ENCODE peak calls at places on chromosomes 16 and 17, in five cellular contexts. U is SK-N-SH, V is astrocyte of the cerebellum, M is upper lobe of left lung, Z is foreskin fibroblast. Y is an unnamed sample.

GRCh38 chr16:71709231-71709781 is 15.2 kb downstream of the PHLPP2 start:
- DNase-seq in U (no peak), V (no peak), M (no peak), Z (peak), Y (peak)

GRCh38 chr16:84448444-84448843 is 56.0 kb downstream of the MEAK7 start:
- DNase-seq in U (no peak), V (no peak), M (no peak), Z (no peak), Y (no peak)

GRCh38 chr17:48046296-48046695 is 1.9 kb upstream of the NFE2L1 start:
- DNase-seq in U (no peak), V (no peak), M (no peak), Z (no peak), Y (no peak)

GRCh38 chr17:39722104-39722503 is 8.2 kb downstream of the MIEN1 start:
- DNase-seq in U (no peak), V (no peak), M (no peak), Z (no peak), Y (no peak)

GRCh38 chr16:8374586-8374985 is 215.7 kb downstream of the TMEM114 start:
- DNase-seq in U (no peak), V (no peak), M (no peak), Z (no peak), Y (no peak)

GRCh38 chr16:23071202-23072083 is 77.8 kb downstream of the USP31 start:
- DNase-seq in U (no peak), V (peak), M (peak), Z (no peak), Y (no peak)

GRCh38 chr16:81558444-81559175 is 114.0 kb downstream of the CMIP start:
- DNase-seq in U (no peak), V (no peak), M (peak), Z (no peak), Y (no peak)

GRCh38 chr17:10881959-10882358 is 44.1 kb upstream of the PIRT start:
- DNase-seq in U (no peak), V (no peak), M (no peak), Z (no peak), Y (no peak)

GRCh38 chr17:60947100-60947499 is 269.4 kb downstream of the BCAS3 start:
- DNase-seq in U (peak), V (no peak), M (no peak), Z (peak), Y (no peak)

GRCh38 chr17:2302740-2303277 is 776 bp downstream of the SMG6 start:
- DNase-seq in U (peak), V (no peak), M (no peak), Z (no peak), Y (no peak)

GRCh38 chr17:29847527-29847931 is 82.5 kb downstream of the SSH2 start:
- DNase-seq in U (no peak), V (no peak), M (no peak), Z (no peak), Y (peak)

GRCh38 chr17:60391419-60392041 is 403 bp downstream of the USP32 start:
- DNase-seq in U (no peak), V (no peak), M (no peak), Z (no peak), Y (no peak)

GRCh38 chr16:72992142-72992601 is 55.8 kb downstream of the ZFHX3 start:
- DNase-seq in U (peak), V (no peak), M (no peak), Z (no peak), Y (no peak)

GRCh38 chr17:10316986-10317834 is 55.6 kb downstream of the MYH13 start:
- DNase-seq in U (peak), V (no peak), M (no peak), Z (no peak), Y (no peak)

GRCh38 chr17:38877130-38877851 is 7.4 kb downstream of the LASP1 start:
- DNase-seq in U (no peak), V (no peak), M (no peak), Z (no peak), Y (no peak)

GRCh38 chr16:30049871-30050270 is 15.7 kb upstream of the ALDOA start:
- DNase-seq in U (no peak), V (no peak), M (no peak), Z (no peak), Y (no peak)

GRCh38 chr17:57861737-57862409 is 12.0 kb upstream of the MRPS23 start:
- DNase-seq in U (peak), V (no peak), M (peak), Z (peak), Y (no peak)

GRCh38 chr17:81491761-81492160 is 20.8 kb downstream of the ACTG1 start:
- DNase-seq in U (no peak), V (no peak), M (no peak), Z (no peak), Y (no peak)

GRCh38 chr17:44014437-44015172 is at the start of gene TMEM101:
- DNase-seq in U (peak), V (peak), M (peak), Z (peak), Y (peak)

DNA sequence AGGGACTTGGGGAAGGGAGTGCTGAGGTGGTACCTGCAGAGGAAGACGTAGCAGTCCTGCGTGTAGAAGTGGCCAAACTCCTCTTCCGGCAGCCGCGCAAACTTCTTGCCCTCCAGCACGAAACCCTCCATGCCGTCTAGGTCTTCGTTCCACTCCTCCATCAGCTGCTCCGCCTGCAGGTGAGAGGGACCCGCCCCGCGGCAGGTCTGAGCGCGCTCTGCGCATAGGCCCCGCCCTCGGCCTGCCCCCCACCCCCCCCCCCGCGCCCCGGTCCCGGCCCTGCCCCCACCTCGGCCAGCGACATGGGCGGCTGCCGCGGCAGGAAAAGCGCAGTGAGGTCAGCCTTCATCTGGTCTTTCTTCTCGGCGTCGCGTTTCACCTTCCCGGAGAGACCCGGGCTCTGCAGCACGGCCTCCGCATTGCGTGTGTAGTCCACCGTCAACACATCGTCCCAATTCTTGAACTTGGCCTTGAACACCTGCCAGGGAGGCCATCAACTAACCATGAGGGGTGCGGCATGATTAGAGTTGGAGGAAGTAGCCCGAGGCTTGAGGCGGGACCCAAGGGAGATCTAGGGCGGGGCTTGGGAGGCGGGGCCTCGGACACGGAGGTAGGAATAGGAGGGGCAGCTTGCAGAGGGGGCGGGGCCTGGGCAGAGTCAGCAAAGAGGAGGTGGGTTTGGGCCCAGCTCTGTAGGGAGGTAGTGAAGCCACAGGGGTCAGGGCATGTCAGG is 11.5 kb downstream of the FLII start:
- DNase-seq in U (peak), V (no peak), M (peak), Z (no peak), Y (no peak)
- TF ChIP-seq CTCF in U (no peak), V (no peak), M (no peak), Z (no peak), Y (no peak)

DNA sequence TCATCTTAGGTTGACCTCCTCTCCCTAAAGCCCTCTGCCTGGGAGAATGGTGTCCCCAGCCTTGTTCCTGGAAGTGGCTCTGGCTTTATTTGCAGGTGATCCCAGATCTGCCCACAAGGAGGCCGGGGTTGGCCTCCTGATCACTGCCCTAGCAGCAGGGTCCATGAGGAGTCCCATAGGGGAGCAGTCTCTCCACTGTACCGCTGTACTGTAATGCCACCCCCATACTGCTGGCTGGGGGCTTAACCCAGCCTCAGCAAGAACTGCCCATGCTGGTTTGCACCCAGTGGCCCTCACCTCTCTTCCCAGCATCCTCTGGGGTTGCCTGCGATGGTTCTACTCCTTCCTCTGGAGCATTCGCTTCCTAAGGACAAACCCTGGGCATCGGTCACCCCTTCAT is 39.1 kb downstream of the PSME3IP1 start:
- DNase-seq in U (peak), V (no peak), M (no peak), Z (no peak), Y (no peak)
- TF ChIP-seq CTCF in U (peak), V (peak), M (no peak), Z (no peak), Y (peak)

GRCh38 chr17:72562628-72563188 is 441.9 kb downstream of the SOX9 start:
- DNase-seq in U (no peak), V (no peak), M (no peak), Z (no peak), Y (no peak)

GRCh38 chr17:72561266-72561665 is 440.4 kb downstream of the SOX9 start:
- DNase-seq in U (no peak), V (no peak), M (no peak), Z (no peak), Y (no peak)

GRCh38 chr17:72558971-72559476 is 438.2 kb downstream of the SOX9 start:
- DNase-seq in U (no peak), V (no peak), M (no peak), Z (no peak), Y (no peak)

GRCh38 chr17:72561680-72562079 is 440.9 kb downstream of the SOX9 start:
- DNase-seq in U (no peak), V (no peak), M (no peak), Z (no peak), Y (no peak)

GRCh38 chr17:72560303-72561247 is 439.8 kb downstream of the SOX9 start:
- DNase-seq in U (peak), V (peak), M (peak), Z (peak), Y (no peak)
- TF ChIP-seq CTCF in U (peak), V (peak), M (peak), Z (peak), Y (peak)

DNA sequence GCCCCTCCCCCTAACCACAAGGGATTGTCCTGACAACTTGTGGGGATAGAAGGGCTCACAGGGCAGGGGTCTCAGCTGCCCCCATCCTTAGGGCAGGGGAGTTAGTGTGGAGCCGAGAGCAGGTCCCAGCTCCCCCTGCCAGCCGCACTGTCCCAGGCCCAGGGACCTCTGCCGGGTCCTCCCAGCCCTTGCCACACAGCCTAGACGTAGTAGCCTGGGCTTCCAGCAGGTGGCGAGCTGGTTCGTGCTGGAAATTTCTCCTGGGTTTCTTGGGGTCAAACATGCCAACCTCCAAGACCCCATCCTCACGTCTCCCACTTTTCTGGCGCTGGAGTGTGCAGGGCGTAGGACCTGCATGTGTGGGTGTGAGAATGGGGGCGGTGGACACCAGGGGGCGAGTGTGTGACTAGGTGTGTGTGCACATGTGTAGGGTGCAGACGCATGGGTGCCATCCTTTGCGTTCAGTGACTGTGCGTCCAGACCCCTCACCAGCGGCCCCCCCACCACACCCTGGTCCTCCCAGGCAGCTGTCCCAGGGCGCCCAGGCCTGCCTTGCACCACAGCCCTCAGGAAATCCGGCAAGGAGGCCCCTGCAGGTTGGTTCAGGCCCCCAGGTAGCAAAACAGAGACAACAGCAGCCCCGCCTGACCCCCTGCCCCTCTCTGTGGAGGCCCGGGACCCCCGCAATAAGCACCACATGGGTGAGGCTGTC is 29.5 kb downstream of the SBK1 start:
- DNase-seq in U (peak), V (no peak), M (no peak), Z (no peak), Y (no peak)
- TF ChIP-seq CTCF in U (peak), V (peak), M (peak), Z (peak), Y (peak)

GRCh38 chr16:89133457-89134127 is 38.0 kb upstream of the CDH15 start:
- DNase-seq in U (no peak), V (no peak), M (peak), Z (no peak), Y (no peak)

GRCh38 chr16:89134269-89134668 is 37.3 kb upstream of the CDH15 start:
- DNase-seq in U (no peak), V (no peak), M (no peak), Z (no peak), Y (no peak)

GRCh38 chr16:89130448-89130847 is 36.8 kb downstream of the ACSF3 start:
- DNase-seq in U (no peak), V (no peak), M (no peak), Z (no peak), Y (no peak)

GRCh38 chr16:89131783-89132182 is 38.1 kb downstream of the ACSF3 start:
- DNase-seq in U (no peak), V (no peak), M (peak), Z (no peak), Y (no peak)

GRCh38 chr16:89132194-89133005 is 38.7 kb downstream of the ACSF3 start:
- DNase-seq in U (no peak), V (no peak), M (no peak), Z (no peak), Y (no peak)
- TF ChIP-seq CTCF in U (no peak), V (no peak), M (no peak), Z (no peak), Y (peak)

GRCh38 chr17:28193241-28193640 is 125.8 kb upstream of the TMEM97 start:
- DNase-seq in U (no peak), V (no peak), M (no peak), Z (no peak), Y (no peak)
- TF ChIP-seq CTCF in U (no peak), V (no peak), M (no peak), Z (no peak), Y (no peak)

Y was measured in epithelial cell of proximal tubule.